ENCODE peak calls at places on chromosomes 1 and 21, in ten cellular contexts. One of them, this sample, is unnamed.
A peak's percentile ranks its signal among the peaks of the same experiment; 100 is the strongest.

GRCh38 chr1:20265243-20265642 is 25.4 kb upstream of the VWA5B1 start:
- DNase-seq in GM12878: no peak
- DNase-seq in neural progenitor cell: no peak
- DNase-seq in mesendoderm: no peak
- DNase-seq in PC-3: no peak
- DNase-seq in Karpas-422: no peak
- DNase-seq in fibroblast of lung: peak; percentile 49
- DNase-seq in hepatocyte: peak; percentile 41
- DNase-seq in mammary epithelial cell: no peak
- DNase-seq in GM23338: no peak
- DNase-seq in this sample: no peak

GRCh38 chr1:152071123-152071522 is 17.7 kb downstream of the TCHHL1 start:
- DNase-seq in GM12878: no peak
- DNase-seq in neural progenitor cell: no peak
- DNase-seq in mesendoderm: no peak
- DNase-seq in PC-3: no peak
- DNase-seq in Karpas-422: no peak
- DNase-seq in fibroblast of lung: no peak
- DNase-seq in hepatocyte: peak; percentile 10
- DNase-seq in mammary epithelial cell: no peak
- DNase-seq in GM23338: no peak
- DNase-seq in this sample: no peak

GRCh38 chr1:16236091-16236494 is 890 bp downstream of the CPLANE2 start:
- DNase-seq in GM12878: peak; percentile 38
- DNase-seq in neural progenitor cell: peak; percentile 46
- DNase-seq in mesendoderm: peak; percentile 45
- DNase-seq in PC-3: peak; percentile 73
- DNase-seq in Karpas-422: peak; percentile 84
- DNase-seq in fibroblast of lung: no peak
- DNase-seq in hepatocyte: no peak
- DNase-seq in mammary epithelial cell: peak; percentile 64
- DNase-seq in GM23338: peak; percentile 66
- DNase-seq in this sample: peak; percentile 93

GRCh38 chr1:73674945-73675561 is 522.9 kb downstream of the LRRIQ3 start:
- DNase-seq in GM12878: no peak
- DNase-seq in neural progenitor cell: peak; percentile 17
- DNase-seq in mesendoderm: peak; percentile 25
- DNase-seq in PC-3: peak; percentile 20
- DNase-seq in Karpas-422: peak; percentile 48
- DNase-seq in fibroblast of lung: peak; percentile 8
- DNase-seq in hepatocyte: peak; percentile 25
- DNase-seq in mammary epithelial cell: peak; percentile 15
- DNase-seq in GM23338: peak; percentile 60
- DNase-seq in this sample: no peak

GRCh38 chr1:11790880-11791715 is 14.7 kb downstream of the MTHFR start:
- DNase-seq in GM12878: no peak
- DNase-seq in neural progenitor cell: peak; percentile 1
- DNase-seq in mesendoderm: no peak
- DNase-seq in PC-3: peak; percentile 91
- DNase-seq in Karpas-422: no peak
- DNase-seq in fibroblast of lung: peak; percentile 92
- DNase-seq in hepatocyte: peak; percentile 86
- DNase-seq in mammary epithelial cell: peak; percentile 67
- DNase-seq in GM23338: no peak
- DNase-seq in this sample: peak; percentile 97

GRCh38 chr1:199301472-199301871 is 662.6 kb downstream of the PTPRC start:
- DNase-seq in GM12878: no peak
- DNase-seq in neural progenitor cell: no peak
- DNase-seq in mesendoderm: no peak
- DNase-seq in PC-3: no peak
- DNase-seq in Karpas-422: no peak
- DNase-seq in fibroblast of lung: no peak
- DNase-seq in hepatocyte: no peak
- DNase-seq in mammary epithelial cell: no peak
- DNase-seq in GM23338: no peak
- DNase-seq in this sample: no peak

GRCh38 chr1:212916395-212917133 is 33.8 kb upstream of the VASH2 start:
- DNase-seq in GM12878: no peak
- DNase-seq in neural progenitor cell: peak; percentile 58
- DNase-seq in mesendoderm: peak; percentile 97
- DNase-seq in PC-3: no peak
- DNase-seq in Karpas-422: no peak
- DNase-seq in fibroblast of lung: peak; percentile 63
- DNase-seq in hepatocyte: peak; percentile 30
- DNase-seq in mammary epithelial cell: peak; percentile 57
- DNase-seq in GM23338: peak; percentile 90
- DNase-seq in this sample: peak; percentile 84

GRCh38 chr1:59332983-59333382 is 36.1 kb downstream of the FGGY start:
- DNase-seq in GM12878: no peak
- DNase-seq in neural progenitor cell: no peak
- DNase-seq in mesendoderm: no peak
- DNase-seq in PC-3: peak; percentile 65
- DNase-seq in Karpas-422: no peak
- DNase-seq in fibroblast of lung: peak; percentile 84
- DNase-seq in hepatocyte: no peak
- DNase-seq in mammary epithelial cell: peak; percentile 80
- DNase-seq in GM23338: no peak
- DNase-seq in this sample: no peak

GRCh38 chr1:234408757-234409156 is 35.5 kb downstream of the COA6 start:
- DNase-seq in GM12878: no peak
- DNase-seq in neural progenitor cell: no peak
- DNase-seq in mesendoderm: no peak
- DNase-seq in PC-3: no peak
- DNase-seq in Karpas-422: no peak
- DNase-seq in fibroblast of lung: no peak
- DNase-seq in hepatocyte: no peak
- DNase-seq in mammary epithelial cell: no peak
- DNase-seq in GM23338: no peak
- DNase-seq in this sample: no peak

GRCh38 chr1:147721711-147722110 is 38.7 kb downstream of the GJA5 start:
- DNase-seq in GM12878: no peak
- DNase-seq in neural progenitor cell: no peak
- DNase-seq in mesendoderm: peak; percentile 96
- DNase-seq in PC-3: peak; percentile 22
- DNase-seq in Karpas-422: no peak
- DNase-seq in fibroblast of lung: no peak
- DNase-seq in hepatocyte: peak; percentile 23
- DNase-seq in mammary epithelial cell: peak; percentile 83
- DNase-seq in GM23338: no peak
- DNase-seq in this sample: no peak

GRCh38 chr1:116379057-116379630 is 6.1 kb downstream of the ATP1A1 start:
- DNase-seq in GM12878: no peak
- DNase-seq in neural progenitor cell: no peak
- DNase-seq in mesendoderm: no peak
- DNase-seq in PC-3: no peak
- DNase-seq in Karpas-422: no peak
- DNase-seq in fibroblast of lung: no peak
- DNase-seq in hepatocyte: no peak
- DNase-seq in mammary epithelial cell: no peak
- DNase-seq in GM23338: no peak
- DNase-seq in this sample: no peak

GRCh38 chr1:220281159-220281574 is 8.9 kb upstream of the RAB3GAP2 start:
- DNase-seq in GM12878: no peak
- DNase-seq in neural progenitor cell: peak; percentile 21
- DNase-seq in mesendoderm: peak; percentile 45
- DNase-seq in PC-3: peak; percentile 84
- DNase-seq in Karpas-422: peak; percentile 49
- DNase-seq in fibroblast of lung: peak; percentile 28
- DNase-seq in hepatocyte: peak; percentile 16
- DNase-seq in mammary epithelial cell: peak; percentile 32
- DNase-seq in GM23338: peak; percentile 60
- DNase-seq in this sample: no peak

GRCh38 chr21:32322676-32323075 is 24.0 kb downstream of the MRAP start:
- DNase-seq in GM12878: no peak
- DNase-seq in neural progenitor cell: no peak
- DNase-seq in mesendoderm: no peak
- DNase-seq in PC-3: no peak
- DNase-seq in Karpas-422: no peak
- DNase-seq in fibroblast of lung: no peak
- DNase-seq in hepatocyte: no peak
- DNase-seq in mammary epithelial cell: no peak
- DNase-seq in GM23338: no peak
- DNase-seq in this sample: no peak

GRCh38 chr1:11707621-11708276 is 16.2 kb downstream of the DRAXIN start:
- DNase-seq in GM12878: no peak
- DNase-seq in neural progenitor cell: no peak
- DNase-seq in mesendoderm: peak; percentile 47
- DNase-seq in PC-3: no peak
- DNase-seq in Karpas-422: peak; percentile 55
- DNase-seq in fibroblast of lung: no peak
- DNase-seq in hepatocyte: peak; percentile 51
- DNase-seq in mammary epithelial cell: no peak
- DNase-seq in GM23338: no peak
- DNase-seq in this sample: peak; percentile 76

DNA sequence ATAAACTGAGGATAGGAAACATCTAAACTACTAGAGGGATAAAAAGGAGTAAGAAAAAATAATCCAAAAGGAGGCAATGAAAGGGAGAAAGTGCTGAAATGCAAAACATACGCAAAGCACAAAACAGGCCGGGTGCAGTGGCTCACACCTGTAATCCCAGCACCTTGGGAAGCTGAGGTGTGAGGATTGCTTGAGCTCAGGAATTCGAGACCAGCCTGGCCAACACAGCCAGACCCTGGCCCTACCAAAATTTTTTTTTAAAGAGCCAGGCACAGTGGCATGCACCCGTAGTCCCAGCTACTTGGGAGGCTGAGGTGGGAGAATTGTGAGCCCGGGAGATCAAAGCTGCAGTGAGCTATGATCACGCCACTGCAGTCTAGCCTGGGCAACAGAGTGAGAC is 10.5 kb downstream of the SPOCD1 start:
- DNase-seq in GM12878: no peak
- DNase-seq in neural progenitor cell: no peak
- DNase-seq in mesendoderm: no peak
- DNase-seq in PC-3: no peak
- DNase-seq in Karpas-422: no peak
- DNase-seq in fibroblast of lung: no peak
- DNase-seq in hepatocyte: no peak
- DNase-seq in mammary epithelial cell: no peak
- DNase-seq in GM23338: no peak
- DNase-seq in this sample: no peak
- H3K79me2 ChIP-seq in GM12878: no peaks in the 10 kb centered on the region
- H3K79me2 ChIP-seq in neural progenitor cell: no peaks in the 10 kb centered on the region
- H3K79me2 ChIP-seq in mesendoderm: no peaks in the 10 kb centered on the region
- H3K79me2 ChIP-seq in PC-3: no peaks in the 10 kb centered on the region
- H3K79me2 ChIP-seq in Karpas-422: no peaks in the 10 kb centered on the region
- H3K79me2 ChIP-seq in fibroblast of lung: no peaks in the 10 kb centered on the region
- H3K79me2 ChIP-seq in hepatocyte: no peaks in the 10 kb centered on the region
- H3K79me2 ChIP-seq in mammary epithelial cell: no peaks in the 10 kb centered on the region
- H3K79me2 ChIP-seq in GM23338: no peaks in the 10 kb centered on the region
- H3K79me2 ChIP-seq in this sample: no peaks in the 10 kb centered on the region

GRCh38 chr1:9890224-9890731 is 19.8 kb downstream of the CTNNBIP1 start:
- DNase-seq in GM12878: no peak
- DNase-seq in neural progenitor cell: peak; percentile 70
- DNase-seq in mesendoderm: peak; percentile 50
- DNase-seq in PC-3: peak; percentile 94
- DNase-seq in Karpas-422: peak; percentile 39
- DNase-seq in fibroblast of lung: peak; percentile 96
- DNase-seq in hepatocyte: peak; percentile 80
- DNase-seq in mammary epithelial cell: peak; percentile 96
- DNase-seq in GM23338: peak; percentile 40
- DNase-seq in this sample: peak; percentile 94

GRCh38 chr1:9888886-9889285 is 21.2 kb downstream of the CTNNBIP1 start:
- DNase-seq in GM12878: no peak
- DNase-seq in neural progenitor cell: no peak
- DNase-seq in mesendoderm: no peak
- DNase-seq in PC-3: no peak
- DNase-seq in Karpas-422: peak; percentile 36
- DNase-seq in fibroblast of lung: no peak
- DNase-seq in hepatocyte: no peak
- DNase-seq in mammary epithelial cell: peak; percentile 51
- DNase-seq in GM23338: no peak
- DNase-seq in this sample: no peak

GRCh38 chr1:9889411-9889810 is 20.7 kb downstream of the CTNNBIP1 start:
- DNase-seq in GM12878: no peak
- DNase-seq in neural progenitor cell: no peak
- DNase-seq in mesendoderm: no peak
- DNase-seq in PC-3: no peak
- DNase-seq in Karpas-422: peak; percentile 28
- DNase-seq in fibroblast of lung: no peak
- DNase-seq in hepatocyte: no peak
- DNase-seq in mammary epithelial cell: no peak
- DNase-seq in GM23338: no peak
- DNase-seq in this sample: no peak

GRCh38 chr1:9892563-9893528 is 17.2 kb downstream of the CTNNBIP1 start:
- DNase-seq in GM12878: no peak
- DNase-seq in neural progenitor cell: peak; percentile 65
- DNase-seq in mesendoderm: no peak
- DNase-seq in PC-3: peak; percentile 97
- DNase-seq in Karpas-422: peak; percentile 34
- DNase-seq in fibroblast of lung: peak; percentile 91
- DNase-seq in hepatocyte: no peak
- DNase-seq in mammary epithelial cell: peak; percentile 96
- DNase-seq in GM23338: no peak
- DNase-seq in this sample: peak; percentile 97

GRCh38 chr1:9891207-9891606 is 18.9 kb downstream of the CTNNBIP1 start:
- DNase-seq in GM12878: no peak
- DNase-seq in neural progenitor cell: peak; percentile 84
- DNase-seq in mesendoderm: no peak
- DNase-seq in PC-3: peak; percentile 26
- DNase-seq in Karpas-422: no peak
- DNase-seq in fibroblast of lung: peak; percentile 60
- DNase-seq in hepatocyte: no peak
- DNase-seq in mammary epithelial cell: peak; percentile 80
- DNase-seq in GM23338: no peak
- DNase-seq in this sample: no peak
- H3K4me2 ChIP-seq in GM12878: no peak overlapping the region
- H3K4me2 ChIP-seq in neural progenitor cell: peak overlapping the region; percentile 38
- H3K4me2 ChIP-seq in mesendoderm: no peak overlapping the region
- H3K4me2 ChIP-seq in PC-3: peak overlapping the region; percentile 71
- H3K4me2 ChIP-seq in Karpas-422: no peak overlapping the region
- H3K4me2 ChIP-seq in fibroblast of lung: peak overlapping the region; percentile 1
- H3K4me2 ChIP-seq in hepatocyte: no peak overlapping the region
- H3K4me2 ChIP-seq in mammary epithelial cell: peak overlapping the region; percentile 73
- H3K4me2 ChIP-seq in GM23338: no peak overlapping the region
- H3K4me2 ChIP-seq in this sample: peak overlapping the region; percentile 28

DNA sequence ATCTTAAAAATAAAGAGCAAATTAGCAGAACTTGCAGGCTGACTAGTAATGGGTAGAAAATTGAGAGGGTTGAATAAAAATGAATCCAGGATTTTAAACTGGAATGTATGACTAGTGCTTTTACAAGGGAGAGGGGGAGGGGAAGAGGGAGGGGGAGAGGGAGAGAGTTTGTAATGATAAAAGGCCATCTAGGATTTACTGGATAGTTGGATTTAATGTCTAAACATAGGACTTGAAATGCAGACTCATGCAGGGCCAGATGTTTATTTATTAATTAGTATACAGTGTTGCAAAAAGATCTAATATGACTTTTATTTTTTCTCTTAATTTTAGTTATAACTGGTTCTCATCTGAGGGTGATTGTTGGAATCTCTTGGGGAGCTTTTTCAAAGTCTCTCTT is 4.3 kb downstream of the ZNF326 start:
- DNase-seq in GM12878: no peak
- DNase-seq in neural progenitor cell: no peak
- DNase-seq in mesendoderm: peak; percentile 17
- DNase-seq in PC-3: no peak
- DNase-seq in Karpas-422: no peak
- DNase-seq in fibroblast of lung: peak; percentile 18
- DNase-seq in hepatocyte: no peak
- DNase-seq in mammary epithelial cell: no peak
- DNase-seq in GM23338: no peak
- DNase-seq in this sample: no peak
- H3K79me2 ChIP-seq in GM12878: peaks cover 66% of the 10 kb centered on the region
- H3K79me2 ChIP-seq in neural progenitor cell: peaks cover 93% of the 10 kb centered on the region
- H3K79me2 ChIP-seq in mesendoderm: peaks cover 42% of the 10 kb centered on the region
- H3K79me2 ChIP-seq in PC-3: peaks cover 91% of the 10 kb centered on the region
- H3K79me2 ChIP-seq in Karpas-422: peaks cover 91% of the 10 kb centered on the region
- H3K79me2 ChIP-seq in fibroblast of lung: peaks cover 50% of the 10 kb centered on the region
- H3K79me2 ChIP-seq in hepatocyte: peaks cover 90% of the 10 kb centered on the region
- H3K79me2 ChIP-seq in mammary epithelial cell: peaks cover 84% of the 10 kb centered on the region
- H3K79me2 ChIP-seq in GM23338: peaks cover 91% of the 10 kb centered on the region
- H3K79me2 ChIP-seq in this sample: peaks cover 78% of the 10 kb centered on the region

GRCh38 chr1:172902861-172903381 is 147.8 kb downstream of the TNFSF18 start:
- DNase-seq in GM12878: no peak
- DNase-seq in neural progenitor cell: no peak
- DNase-seq in mesendoderm: no peak
- DNase-seq in PC-3: peak; percentile 98
- DNase-seq in Karpas-422: no peak
- DNase-seq in fibroblast of lung: peak; percentile 92
- DNase-seq in hepatocyte: no peak
- DNase-seq in mammary epithelial cell: peak; percentile 84
- DNase-seq in GM23338: no peak
- DNase-seq in this sample: no peak
- H3K4me2 ChIP-seq in GM12878: no peak overlapping the region
- H3K4me2 ChIP-seq in neural progenitor cell: no peak overlapping the region
- H3K4me2 ChIP-seq in mesendoderm: no peak overlapping the region
- H3K4me2 ChIP-seq in PC-3: peak overlapping the region; percentile 10
- H3K4me2 ChIP-seq in Karpas-422: no peak overlapping the region
- H3K4me2 ChIP-seq in fibroblast of lung: peak overlapping the region; percentile 55
- H3K4me2 ChIP-seq in hepatocyte: no peak overlapping the region
- H3K4me2 ChIP-seq in mammary epithelial cell: peak overlapping the region; percentile 47
- H3K4me2 ChIP-seq in GM23338: no peak overlapping the region
- H3K4me2 ChIP-seq in this sample: peak overlapping the region; percentile 40